ENCODE peak calls at places on chromosomes 7 and 10, in seven cellular contexts. I, M, N, A, T, G and L are unnamed samples.

GRCh38 chr7:133478591-133479135 is 225.8 kb downstream of the EXOC4 start:
- DNase-seq in I (no peak), M (no peak), N (no peak), A (no peak), T (no peak), G (no peak), L (no peak)

GRCh38 chr10:27240891-27241639 is 468 bp upstream of the ACBD5 start:
- DNase-seq in I (no peak), M (peak), N (peak), A (no peak), T (peak), G (no peak), L (peak)

GRCh38 chr7:27802977-27803376 is 63.0 kb downstream of the TAX1BP1 start:
- DNase-seq in I (no peak), M (no peak), N (peak), A (no peak), T (no peak), G (no peak), L (no peak)

GRCh38 chr10:24375510-24375909 is 166.6 kb downstream of the KIAA1217 start:
- DNase-seq in I (no peak), M (no peak), N (no peak), A (no peak), T (no peak), G (no peak), L (no peak)

GRCh38 chr10:59606551-59606961 is 103.1 kb downstream of the SLC16A9 start:
- DNase-seq in I (no peak), M (no peak), N (peak), A (no peak), T (no peak), G (no peak), L (no peak)

GRCh38 chr10:35545079-35545657 is 60.0 kb upstream of the GJD4 start:
- DNase-seq in I (no peak), M (no peak), N (no peak), A (no peak), T (no peak), G (no peak), L (no peak)

GRCh38 chr7:94223375-94224084 is 171.2 kb upstream of the COL1A2 start:
- DNase-seq in I (no peak), M (peak), N (peak), A (no peak), T (no peak), G (no peak), L (no peak)

GRCh38 chr10:114526112-114526496 is 121.8 kb upstream of the AFAP1L2 start:
- DNase-seq in I (no peak), M (no peak), N (no peak), A (no peak), T (no peak), G (no peak), L (peak)

GRCh38 chr10:28179490-28180099 is 123.3 kb downstream of the MPP7 start:
- DNase-seq in I (no peak), M (peak), N (peak), A (peak), T (peak), G (no peak), L (peak)

GRCh38 chr7:105924950-105925349 is 38.1 kb upstream of the CDHR3 start:
- DNase-seq in I (no peak), M (no peak), N (no peak), A (no peak), T (no peak), G (no peak), L (peak)

GRCh38 chr10:70364001-70364771 is 18.2 kb downstream of the LRRC20 start:
- DNase-seq in I (peak), M (peak), N (peak), A (peak), T (peak), G (peak), L (peak)

GRCh38 chr10:1416456-1417037 is 320.8 kb downstream of the ADARB2 start:
- DNase-seq in I (no peak), M (no peak), N (no peak), A (no peak), T (no peak), G (no peak), L (no peak)

GRCh38 chr10:129888784-129889616 is 75.1 kb downstream of the EBF3 start:
- DNase-seq in I (peak), M (peak), N (peak), A (peak), T (peak), G (peak), L (peak)

GRCh38 chr10:125201108-125201524 is 40.8 kb upstream of the CTBP2 start:
- DNase-seq in I (no peak), M (no peak), N (no peak), A (peak), T (no peak), G (no peak), L (peak)

GRCh38 chr10:78115135-78115853 is 81.6 kb downstream of the RPS24 start:
- DNase-seq in I (no peak), M (no peak), N (no peak), A (no peak), T (no peak), G (no peak), L (no peak)

GRCh38 chr10:4639960-4640359 is 186.0 kb upstream of the AKR1E2 start:
- DNase-seq in I (no peak), M (no peak), N (peak), A (no peak), T (no peak), G (no peak), L (no peak)

GRCh38 chr10:44935201-44935960 is 24.2 kb upstream of the RASSF4 start:
- DNase-seq in I (peak), M (no peak), N (peak), A (no peak), T (no peak), G (no peak), L (no peak)

GRCh38 chr7:74657692-74658170 is at the start of gene GTF2I:
- DNase-seq in I (peak), M (peak), N (no peak), A (no peak), T (peak), G (no peak), L (no peak)

GRCh38 chr10:14146005-14146404 is 184.7 kb downstream of the FRMD4A start:
- DNase-seq in I (no peak), M (no peak), N (peak), A (no peak), T (no peak), G (no peak), L (no peak)